ENCODE peak calls at places on chromosomes 2 and 18, in eight cellular contexts. One of them, this sample, is unnamed.
A peak's percentile ranks its signal among the peaks of the same experiment; 100 is the strongest.

GRCh38 chr2:9238927-9239326 is 32.3 kb downstream of the ASAP2 start:
- DNase-seq in osteoblast: no peak
- DNase-seq in right lobe of liver: no peak
- DNase-seq in astrocyte of the spinal cord: no peak
- DNase-seq in cardiac muscle cell: no peak
- DNase-seq in AG10803: peak; percentile 55
- DNase-seq in A549: no peak
- DNase-seq in kidney epithelial cell: no peak
- DNase-seq in this sample: no peak

GRCh38 chr18:8765692-8766463 is 60.5 kb downstream of the MTCL1 start:
- DNase-seq in AG10803: peak; percentile 85
- DNase-seq in osteoblast: no peak
- DNase-seq in right lobe of liver: no peak
- DNase-seq in kidney epithelial cell: no peak
- DNase-seq in A549: no peak
- DNase-seq in cardiac muscle cell: peak; percentile 40
- DNase-seq in astrocyte of the spinal cord: peak; percentile 95
- DNase-seq in this sample: no peak

GRCh38 chr2:158191076-158191566 is 89.4 kb downstream of the UPP2 start:
- DNase-seq in astrocyte of the spinal cord: peak; percentile 80
- DNase-seq in kidney epithelial cell: peak; percentile 61
- DNase-seq in cardiac muscle cell: no peak
- DNase-seq in right lobe of liver: no peak
- DNase-seq in osteoblast: peak; percentile 67
- DNase-seq in AG10803: no peak
- DNase-seq in A549: no peak
- DNase-seq in this sample: no peak

GRCh38 chr2:54240515-54241219 is 15.4 kb downstream of the TSPYL6 start:
- DNase-seq in right lobe of liver: no peak
- DNase-seq in osteoblast: no peak
- DNase-seq in AG10803: peak; percentile 59
- DNase-seq in kidney epithelial cell: no peak
- DNase-seq in A549: no peak
- DNase-seq in cardiac muscle cell: no peak
- DNase-seq in astrocyte of the spinal cord: peak; percentile 69
- DNase-seq in this sample: no peak

GRCh38 chr2:24261441-24261840 is 86.6 kb downstream of the FAM228A start:
- DNase-seq in AG10803: no peak
- DNase-seq in astrocyte of the spinal cord: no peak
- DNase-seq in kidney epithelial cell: no peak
- DNase-seq in cardiac muscle cell: no peak
- DNase-seq in right lobe of liver: no peak
- DNase-seq in A549: no peak
- DNase-seq in osteoblast: no peak
- DNase-seq in this sample: no peak

GRCh38 chr18:68847219-68847860 is 49.5 kb downstream of the CCDC102B start:
- DNase-seq in cardiac muscle cell: peak; percentile 13
- DNase-seq in right lobe of liver: no peak
- DNase-seq in A549: peak; percentile 21
- DNase-seq in kidney epithelial cell: peak; percentile 7
- DNase-seq in osteoblast: no peak
- DNase-seq in AG10803: peak; percentile 48
- DNase-seq in astrocyte of the spinal cord: peak; percentile 59
- DNase-seq in this sample: no peak

GRCh38 chr2:165141601-165142000 is 62.2 kb downstream of the SCN3A start:
- DNase-seq in right lobe of liver: no peak
- DNase-seq in A549: no peak
- DNase-seq in kidney epithelial cell: no peak
- DNase-seq in cardiac muscle cell: no peak
- DNase-seq in AG10803: no peak
- DNase-seq in osteoblast: no peak
- DNase-seq in astrocyte of the spinal cord: peak; percentile 11
- DNase-seq in this sample: no peak

GRCh38 chr18:56200381-56200831 is 438.0 kb downstream of the TXNL1 start:
- DNase-seq in astrocyte of the spinal cord: peak; percentile 68
- DNase-seq in osteoblast: peak; percentile 54
- DNase-seq in AG10803: peak; percentile 72
- DNase-seq in A549: peak; percentile 0
- DNase-seq in right lobe of liver: no peak
- DNase-seq in cardiac muscle cell: no peak
- DNase-seq in kidney epithelial cell: peak; percentile 23
- DNase-seq in this sample: no peak

GRCh38 chr2:194822097-194822496 is 834.9 kb upstream of the SLC39A10 start:
- DNase-seq in cardiac muscle cell: no peak
- DNase-seq in kidney epithelial cell: no peak
- DNase-seq in A549: no peak
- DNase-seq in astrocyte of the spinal cord: no peak
- DNase-seq in osteoblast: no peak
- DNase-seq in right lobe of liver: no peak
- DNase-seq in AG10803: no peak
- DNase-seq in this sample: no peak

GRCh38 chr18:48566588-48566987 is 27.8 kb downstream of the CTIF start:
- DNase-seq in cardiac muscle cell: no peak
- DNase-seq in kidney epithelial cell: no peak
- DNase-seq in astrocyte of the spinal cord: no peak
- DNase-seq in A549: no peak
- DNase-seq in right lobe of liver: no peak
- DNase-seq in AG10803: no peak
- DNase-seq in osteoblast: no peak
- DNase-seq in this sample: no peak

GRCh38 chr2:45825001-45825651 is 173.7 kb downstream of the PRKCE start:
- DNase-seq in cardiac muscle cell: no peak
- DNase-seq in right lobe of liver: no peak
- DNase-seq in A549: peak; percentile 17
- DNase-seq in kidney epithelial cell: peak; percentile 57
- DNase-seq in osteoblast: peak; percentile 67
- DNase-seq in astrocyte of the spinal cord: peak; percentile 56
- DNase-seq in AG10803: no peak
- DNase-seq in this sample: no peak

GRCh38 chr2:217469203-217469810 is 533.5 kb downstream of the TNS1 start:
- DNase-seq in cardiac muscle cell: no peak
- DNase-seq in osteoblast: no peak
- DNase-seq in kidney epithelial cell: no peak
- DNase-seq in right lobe of liver: no peak
- DNase-seq in A549: no peak
- DNase-seq in AG10803: no peak
- DNase-seq in astrocyte of the spinal cord: no peak
- DNase-seq in this sample: no peak

GRCh38 chr2:22817197-22817596 is 567.8 kb upstream of the KLHL29 start:
- DNase-seq in AG10803: no peak
- DNase-seq in cardiac muscle cell: no peak
- DNase-seq in osteoblast: no peak
- DNase-seq in kidney epithelial cell: peak; percentile 16
- DNase-seq in astrocyte of the spinal cord: no peak
- DNase-seq in A549: peak; percentile 35
- DNase-seq in right lobe of liver: no peak
- DNase-seq in this sample: no peak

GRCh38 chr2:128301501-128301966 is 17.1 kb downstream of the HS6ST1 start:
- DNase-seq in cardiac muscle cell: no peak
- DNase-seq in astrocyte of the spinal cord: peak; percentile 92
- DNase-seq in A549: no peak
- DNase-seq in osteoblast: peak; percentile 99
- DNase-seq in kidney epithelial cell: peak; percentile 56
- DNase-seq in right lobe of liver: peak; percentile 23
- DNase-seq in AG10803: peak; percentile 99
- DNase-seq in this sample: no peak

GRCh38 chr2:207682557-207682956 is 28.9 kb upstream of the CCNYL1 start:
- DNase-seq in kidney epithelial cell: no peak
- DNase-seq in osteoblast: no peak
- DNase-seq in right lobe of liver: no peak
- DNase-seq in A549: no peak
- DNase-seq in AG10803: peak; percentile 51
- DNase-seq in cardiac muscle cell: no peak
- DNase-seq in astrocyte of the spinal cord: no peak
- DNase-seq in this sample: no peak

DNA sequence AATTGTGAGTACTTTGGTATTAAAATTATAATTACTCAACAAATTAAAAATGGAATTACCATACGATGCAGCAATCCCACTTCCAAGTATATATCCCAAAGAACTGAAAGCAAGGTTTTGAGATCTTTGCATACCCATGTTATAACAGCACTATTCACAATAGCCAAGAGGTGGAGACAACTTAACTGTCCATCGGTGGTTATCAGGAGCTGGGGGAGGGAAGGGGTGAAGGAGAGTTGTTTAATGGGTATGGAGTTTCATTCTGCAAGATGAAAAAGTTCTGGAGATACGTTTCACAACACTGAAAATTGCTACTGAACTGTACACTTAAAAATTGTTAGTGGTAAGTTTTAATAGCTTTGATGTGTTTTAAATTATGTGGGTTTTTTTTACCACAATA is 25.7 kb downstream of the RAB10 start:
- DNase-seq in A549: peak; percentile 57
- DNase-seq in astrocyte of the spinal cord: no peak
- DNase-seq in AG10803: no peak
- DNase-seq in osteoblast: no peak
- DNase-seq in right lobe of liver: no peak
- DNase-seq in cardiac muscle cell: no peak
- DNase-seq in kidney epithelial cell: no peak
- DNase-seq in this sample: no peak
- TF ChIP-seq CTCF in A549: peak; percentile 15
- TF ChIP-seq CTCF in astrocyte of the spinal cord: no peak
- TF ChIP-seq CTCF in AG10803: no peak
- TF ChIP-seq CTCF in osteoblast: peak; percentile 8
- TF ChIP-seq CTCF in right lobe of liver: no peak
- TF ChIP-seq CTCF in cardiac muscle cell: peak; percentile 6
- TF ChIP-seq CTCF in kidney epithelial cell: no peak
- TF ChIP-seq CTCF in this sample: no peak

GRCh38 chr2:136770384-136770783 is 5.0 kb downstream of the THSD7B start:
- DNase-seq in right lobe of liver: no peak
- DNase-seq in astrocyte of the spinal cord: no peak
- DNase-seq in AG10803: no peak
- DNase-seq in kidney epithelial cell: no peak
- DNase-seq in cardiac muscle cell: no peak
- DNase-seq in A549: no peak
- DNase-seq in osteoblast: no peak
- DNase-seq in this sample: no peak

GRCh38 chr2:136765736-136766323 is 485 bp downstream of the THSD7B start:
- DNase-seq in osteoblast: peak; percentile 79
- DNase-seq in astrocyte of the spinal cord: no peak
- DNase-seq in cardiac muscle cell: peak; percentile 44
- DNase-seq in right lobe of liver: no peak
- DNase-seq in AG10803: no peak
- DNase-seq in kidney epithelial cell: no peak
- DNase-seq in A549: no peak
- DNase-seq in this sample: no peak

GRCh38 chr2:136765256-136765735 is at the start of gene THSD7B:
- DNase-seq in cardiac muscle cell: no peak
- DNase-seq in osteoblast: no peak
- DNase-seq in AG10803: no peak
- DNase-seq in A549: no peak
- DNase-seq in astrocyte of the spinal cord: no peak
- DNase-seq in kidney epithelial cell: no peak
- DNase-seq in right lobe of liver: no peak
- DNase-seq in this sample: no peak

GRCh38 chr2:136767030-136767429 is 1.7 kb downstream of the THSD7B start:
- DNase-seq in right lobe of liver: no peak
- DNase-seq in kidney epithelial cell: no peak
- DNase-seq in A549: no peak
- DNase-seq in astrocyte of the spinal cord: no peak
- DNase-seq in AG10803: no peak
- DNase-seq in osteoblast: no peak
- DNase-seq in cardiac muscle cell: no peak
- DNase-seq in this sample: no peak

GRCh38 chr2:136764397-136765255 is 719 bp upstream of the THSD7B start:
- DNase-seq in astrocyte of the spinal cord: no peak
- DNase-seq in right lobe of liver: peak; percentile 18
- DNase-seq in A549: no peak
- DNase-seq in osteoblast: peak; percentile 64
- DNase-seq in cardiac muscle cell: peak; percentile 14
- DNase-seq in kidney epithelial cell: no peak
- DNase-seq in AG10803: no peak
- DNase-seq in this sample: no peak
- TF ChIP-seq CTCF in astrocyte of the spinal cord: no peak
- TF ChIP-seq CTCF in right lobe of liver: no peak
- TF ChIP-seq CTCF in A549: no peak
- TF ChIP-seq CTCF in osteoblast: no peak
- TF ChIP-seq CTCF in cardiac muscle cell: no peak
- TF ChIP-seq CTCF in kidney epithelial cell: no peak
- TF ChIP-seq CTCF in AG10803: no peak
- TF ChIP-seq CTCF in this sample: no peak

GRCh38 chr2:88345842-88346241 is 106.7 kb downstream of the FOXI3 start:
- DNase-seq in kidney epithelial cell: no peak
- DNase-seq in right lobe of liver: no peak
- DNase-seq in cardiac muscle cell: no peak
- DNase-seq in A549: no peak
- DNase-seq in osteoblast: no peak
- DNase-seq in AG10803: no peak
- DNase-seq in astrocyte of the spinal cord: no peak
- DNase-seq in this sample: no peak

GRCh38 chr2:88355486-88355885 is 97.0 kb downstream of the FOXI3 start:
- DNase-seq in AG10803: no peak
- DNase-seq in right lobe of liver: no peak
- DNase-seq in cardiac muscle cell: no peak
- DNase-seq in osteoblast: no peak
- DNase-seq in kidney epithelial cell: no peak
- DNase-seq in astrocyte of the spinal cord: no peak
- DNase-seq in A549: no peak
- DNase-seq in this sample: no peak

GRCh38 chr2:88350262-88350640 is 102.2 kb downstream of the FOXI3 start:
- DNase-seq in osteoblast: no peak
- DNase-seq in kidney epithelial cell: no peak
- DNase-seq in right lobe of liver: no peak
- DNase-seq in cardiac muscle cell: no peak
- DNase-seq in A549: no peak
- DNase-seq in astrocyte of the spinal cord: no peak
- DNase-seq in AG10803: no peak
- DNase-seq in this sample: no peak

GRCh38 chr2:88350641-88351601 is 101.6 kb downstream of the FOXI3 start:
- DNase-seq in osteoblast: peak; percentile 86
- DNase-seq in AG10803: peak; percentile 18
- DNase-seq in astrocyte of the spinal cord: no peak
- DNase-seq in right lobe of liver: peak; percentile 67
- DNase-seq in kidney epithelial cell: peak; percentile 9
- DNase-seq in cardiac muscle cell: peak; percentile 57
- DNase-seq in A549: peak; percentile 71
- DNase-seq in this sample: peak; percentile 30
- TF ChIP-seq CTCF in osteoblast: peak; percentile 63
- TF ChIP-seq CTCF in AG10803: peak; percentile 57
- TF ChIP-seq CTCF in astrocyte of the spinal cord: peak; percentile 55
- TF ChIP-seq CTCF in right lobe of liver: peak; percentile 84
- TF ChIP-seq CTCF in kidney epithelial cell: peak; percentile 83
- TF ChIP-seq CTCF in cardiac muscle cell: peak; percentile 61
- TF ChIP-seq CTCF in A549: peak; percentile 65
- TF ChIP-seq CTCF in this sample: no peak

DNA sequence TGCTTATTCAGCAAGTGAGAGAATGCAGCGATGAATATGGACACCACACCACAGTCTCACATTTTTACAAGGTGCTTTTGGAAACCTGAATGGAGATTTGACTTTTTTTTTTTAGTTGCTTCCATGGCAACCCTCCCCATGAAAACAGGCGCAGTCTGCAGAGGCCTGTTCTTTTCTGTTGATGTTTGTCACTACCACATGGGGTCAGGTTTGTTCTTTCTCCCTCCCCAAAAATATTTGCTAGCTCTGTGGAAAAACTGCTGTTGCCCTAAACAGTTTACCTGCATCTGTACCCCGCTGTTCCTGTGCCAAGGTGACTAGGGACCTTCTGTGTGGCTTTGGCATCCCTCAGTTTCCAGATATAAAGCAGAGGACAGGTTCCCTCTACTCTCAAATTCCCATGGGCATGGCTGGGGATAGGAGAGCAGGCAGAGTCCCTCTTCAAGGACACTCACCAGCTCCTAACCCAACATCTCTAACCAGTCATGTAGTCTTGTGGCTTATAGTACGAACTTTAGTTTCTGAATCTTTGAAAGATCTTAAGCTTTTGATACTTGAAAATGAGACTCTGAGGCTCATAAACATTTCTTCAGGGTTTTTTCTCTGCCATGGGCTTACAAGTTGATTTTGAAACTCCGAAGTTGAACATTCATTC is 14.7 kb upstream of the MAPRE2 start:
- DNase-seq in kidney epithelial cell: no peak
- DNase-seq in A549: no peak
- DNase-seq in right lobe of liver: no peak
- DNase-seq in osteoblast: no peak
- DNase-seq in AG10803: no peak
- DNase-seq in astrocyte of the spinal cord: no peak
- DNase-seq in cardiac muscle cell: no peak
- DNase-seq in this sample: no peak
- TF ChIP-seq CTCF in kidney epithelial cell: no peak
- TF ChIP-seq CTCF in A549: no peak
- TF ChIP-seq CTCF in right lobe of liver: peak; percentile 18
- TF ChIP-seq CTCF in osteoblast: peak; percentile 11
- TF ChIP-seq CTCF in AG10803: no peak
- TF ChIP-seq CTCF in astrocyte of the spinal cord: no peak
- TF ChIP-seq CTCF in cardiac muscle cell: no peak
- TF ChIP-seq CTCF in this sample: no peak